ENCODE peak calls at places on chromosomes 1 and 21, in five cellular contexts. G is kidney tubule cell, X is keratinocyte, T is endothelial cell, I is fibroblast of pulmonary artery. W is an unnamed sample.

GRCh38 chr1:116934586-116935207 is 25.0 kb downstream of the PTGFRN start:
- DNase-seq in G (no peak), X (no peak), I (peak), T (no peak), W (no peak)

GRCh38 chr1:21673277-21673780 is 4.2 kb upstream of the RAP1GAP start:
- DNase-seq in X (no peak), G (peak), T (no peak), I (peak), W (peak)

GRCh38 chr1:228004331-228004871 is 2.4 kb upstream of the WNT3A start:
- DNase-seq in I (peak), G (peak), T (no peak), X (no peak), W (peak)

GRCh38 chr21:40562603-40563002 is 284.4 kb downstream of the DSCAM start:
- DNase-seq in I (no peak), X (no peak), G (no peak), T (no peak), W (no peak)

GRCh38 chr1:116377564-116378529 is 4.8 kb downstream of the ATP1A1 start:
- DNase-seq in T (no peak), G (peak), X (peak), I (peak), W (peak)

GRCh38 chr1:211370669-211371068 is 44.0 kb downstream of the TRAF5 start:
- DNase-seq in T (no peak), G (peak), X (no peak), I (no peak), W (no peak)

GRCh38 chr1:67682659-67683197 is 2.3 kb upstream of the GADD45A start:
- DNase-seq in T (no peak), I (peak), X (no peak), G (peak), W (no peak)

GRCh38 chr21:35150562-35151226 is 101.6 kb upstream of the RUNX1 start:
- DNase-seq in G (peak), I (peak), X (no peak), T (no peak), W (no peak)

GRCh38 chr21:21195417-21195816 is 197.2 kb downstream of the NCAM2 start:
- DNase-seq in I (no peak), X (no peak), G (no peak), T (no peak), W (no peak)

GRCh38 chr1:156489166-156489934 is 11.2 kb downstream of the MEF2D start:
- DNase-seq in X (no peak), G (peak), T (no peak), I (no peak), W (peak)

GRCh38 chr1:7783178-7783711 is 846 bp upstream of the PER3 start:
- DNase-seq in T (peak), I (peak), G (peak), X (no peak), W (peak)

GRCh38 chr1:40630488-40631223 is 34.8 kb downstream of the RIMS3 start:
- DNase-seq in G (peak), T (peak), I (peak), X (no peak), W (peak)

GRCh38 chr1:118077331-118078055 is 107.5 kb downstream of the SPAG17 start:
- DNase-seq in I (peak), G (peak), T (peak), X (no peak), W (no peak)

GRCh38 chr21:28357743-28358142 is 634.9 kb downstream of the LTN1 start:
- DNase-seq in I (no peak), T (no peak), X (no peak), G (no peak), W (no peak)

GRCh38 chr1:43235040-43235439 is 34.7 kb upstream of the TMEM125 start:
- DNase-seq in T (no peak), G (no peak), I (no peak), X (no peak), W (no peak)

GRCh38 chr1:29342351-29342750 is 106.0 kb downstream of the PTPRU start:
- DNase-seq in T (no peak), X (no peak), G (no peak), I (no peak), W (no peak)

GRCh38 chr1:202659974-202660373 is 50.3 kb downstream of the SYT2 start:
- DNase-seq in G (no peak), X (no peak), T (no peak), I (no peak), W (no peak)

GRCh38 chr1:59136541-59137335 is 160.2 kb upstream of the FGGY start:
- DNase-seq in G (peak), I (peak), X (no peak), T (no peak), W (no peak)

GRCh38 chr1:66247415-66248208 is 286.3 kb upstream of the SGIP1 start:
- DNase-seq in G (no peak), I (no peak), T (no peak), X (no peak), W (no peak)

GRCh38 chr1:205229916-205230700 is 2.4 kb downstream of the TMCC2 start:
- DNase-seq in I (no peak), G (peak), X (no peak), T (no peak), W (no peak)

GRCh38 chr21:45153358-45154318 is 79.3 kb downstream of the ADARB1 start:
- DNase-seq in I (no peak), T (no peak), G (no peak), X (no peak), W (no peak)

GRCh38 chr1:193105821-193106177 is 585 bp upstream of the GLRX2 start:
- DNase-seq in G (no peak), X (no peak), I (no peak), T (no peak), W (no peak)